ENCODE peak calls at places on chromosomes 1 and 21, in six cellular contexts. R, U, K, S, I and V are unnamed samples.

GRCh38 chr1:42762269-42762668 is 4.6 kb downstream of the P3H1 start:
- DNase-seq in R (no peak), U (no peak), K (no peak), S (no peak), I (no peak), V (no peak)

GRCh38 chr1:179087665-179088064 is 5.8 kb downstream of the TOR3A start:
- DNase-seq in R (peak), U (no peak), K (no peak), S (no peak), I (no peak), V (no peak)

GRCh38 chr1:38578444-38578951 is 281.1 kb downstream of the RRAGC start:
- DNase-seq in R (peak), U (no peak), K (no peak), S (no peak), I (no peak), V (peak)

GRCh38 chr1:169271094-169271493 is 96.5 kb downstream of the NME7 start:
- DNase-seq in R (no peak), U (no peak), K (no peak), S (no peak), I (peak), V (no peak)

GRCh38 chr21:33686386-33686785 is 44.1 kb downstream of the ITSN1 start:
- DNase-seq in R (no peak), U (no peak), K (no peak), S (no peak), I (no peak), V (no peak)

GRCh38 chr1:111234258-111234657 is 6.7 kb downstream of the CHI3L2 start:
- DNase-seq in R (no peak), U (no peak), K (no peak), S (no peak), I (no peak), V (no peak)

GRCh38 chr1:181134543-181135461 is 46.3 kb downstream of the IER5 start:
- DNase-seq in R (no peak), U (no peak), K (no peak), S (no peak), I (no peak), V (no peak)

GRCh38 chr1:223706077-223706988 is 6.0 kb upstream of the CAPN2 start:
- DNase-seq in R (no peak), U (no peak), K (no peak), S (no peak), I (no peak), V (no peak)

GRCh38 chr1:216181590-216181989 is 241.7 kb downstream of the USH2A start:
- DNase-seq in R (no peak), U (no peak), K (no peak), S (no peak), I (no peak), V (no peak)

GRCh38 chr1:31523012-31523411 is 53.3 kb upstream of the TINAGL1 start:
- DNase-seq in R (no peak), U (no peak), K (no peak), S (no peak), I (no peak), V (no peak)

GRCh38 chr1:2786329-2787162 is 14.9 kb downstream of the TTC34 start:
- DNase-seq in R (peak), U (no peak), K (no peak), S (no peak), I (peak), V (peak)

GRCh38 chr1:51792864-51793263 is 85.7 kb downstream of the NRDC start:
- DNase-seq in R (no peak), U (peak), K (no peak), S (no peak), I (no peak), V (no peak)

GRCh38 chr1:94418664-94419655 is 771 bp downstream of the ABCD3 start:
- DNase-seq in R (peak), U (no peak), K (no peak), S (no peak), I (peak), V (peak)

GRCh38 chr1:10242135-10242534 is 31.8 kb downstream of the KIF1B start:
- DNase-seq in R (no peak), U (no peak), K (no peak), S (no peak), I (no peak), V (no peak)

GRCh38 chr1:157819886-157820285 is at the start of gene FCRL1:
- DNase-seq in R (no peak), U (no peak), K (no peak), S (no peak), I (no peak), V (no peak)

GRCh38 chr21:38769253-38769780 is 36.4 kb upstream of the ETS2 start:
- DNase-seq in R (no peak), U (no peak), K (no peak), S (no peak), I (no peak), V (no peak)

GRCh38 chr1:201511925-201512539 is 5.1 kb upstream of the CSRP1 start:
- DNase-seq in R (peak), U (no peak), K (peak), S (no peak), I (peak), V (peak)

GRCh38 chr1:45246760-45247159 is 40.4 kb upstream of the ZSWIM5 start:
- DNase-seq in R (no peak), U (peak), K (no peak), S (no peak), I (no peak), V (no peak)

GRCh38 chr1:25650219-25650576 is 33.6 kb downstream of the MAN1C1 start:
- DNase-seq in R (no peak), U (no peak), K (no peak), S (no peak), I (no peak), V (no peak)

GRCh38 chr1:114780344-114781226 is at the start of gene SIKE1:
- DNase-seq in R (peak), U (peak), K (peak), S (peak), I (peak), V (peak)

GRCh38 chr1:84944767-84945486 is 51.9 kb upstream of the LPAR3 start:
- DNase-seq in R (peak), U (peak), K (peak), S (no peak), I (peak), V (peak)

GRCh38 chr1:225464851-225465792 is 37.3 kb upstream of the LBR start:
- DNase-seq in R (no peak), U (no peak), K (no peak), S (no peak), I (no peak), V (no peak)

GRCh38 chr1:83849191-83850061 is 149.5 kb downstream of the TTLL7 start:
- DNase-seq in R (no peak), U (no peak), K (no peak), S (no peak), I (no peak), V (no peak)

GRCh38 chr1:17060129-17060868 is 6.5 kb upstream of the SDHB start:
- DNase-seq in R (no peak), U (no peak), K (no peak), S (no peak), I (no peak), V (no peak)

GRCh38 chr1:20602851-20603450 is 14.1 kb downstream of the CDA start:
- DNase-seq in R (no peak), U (no peak), K (no peak), S (no peak), I (no peak), V (no peak)

GRCh38 chr1:99171126-99171813 is 93.0 kb upstream of the PLPPR4 start:
- DNase-seq in R (no peak), U (no peak), K (no peak), S (no peak), I (no peak), V (no peak)

GRCh38 chr1:227909188-227909587 is 38.5 kb downstream of the WNT9A start:
- DNase-seq in R (no peak), U (no peak), K (no peak), S (no peak), I (no peak), V (no peak)

GRCh38 chr1:220485131-220485530 is 42.8 kb upstream of the MARK1 start:
- DNase-seq in R (no peak), U (no peak), K (no peak), S (no peak), I (no peak), V (no peak)

GRCh38 chr1:218779341-218779831 is 394.3 kb upstream of the LYPLAL1 start:
- DNase-seq in R (no peak), U (no peak), K (no peak), S (no peak), I (no peak), V (no peak)

GRCh38 chr1:109253803-109254620 is 4.7 kb downstream of the CELSR2 start:
- DNase-seq in R (no peak), U (no peak), K (no peak), S (no peak), I (peak), V (peak)

GRCh38 chr1:200252526-200252925 is 157.3 kb downstream of the ZNF281 start:
- DNase-seq in R (no peak), U (no peak), K (no peak), S (no peak), I (no peak), V (no peak)

GRCh38 chr1:22611530-22611947 is 24.9 kb upstream of the C1QA start:
- DNase-seq in R (peak), U (no peak), K (no peak), S (no peak), I (no peak), V (no peak)

GRCh38 chr1:96596226-96596625 is 125.4 kb upstream of the PTBP2 start:
- DNase-seq in R (peak), U (peak), K (no peak), S (no peak), I (no peak), V (peak)

GRCh38 chr1:224498574-224499170 is 64.1 kb upstream of the WDR26 start:
- DNase-seq in R (peak), U (peak), K (no peak), S (no peak), I (no peak), V (no peak)